ENCODE peak calls at places on chromosomes 4 and X, in six cellular contexts. Y is GM10248, P is kidney glomerular epithelial cell, O is T follicular helper cell, H is breast epithelium, Z is neural crest cell. U is an unnamed sample.
A peak's percentile ranks its signal among the peaks of the same experiment; 100 is the strongest.

GRCh38 chr4:123350191-123350544 is 46.4 kb upstream of the SPRY1 start:
- DNase-seq in Y (no peak), H (no peak), O (no peak), Z (no peak), P (peak; percentile 13), U (no peak)

GRCh38 chr4:3760346-3760745 is 5.8 kb upstream of the ADRA2C start:
- DNase-seq in Z (no peak), Y (no peak), O (no peak), H (no peak), P (no peak), U (no peak)

GRCh38 chr4:37891221-37892159 is 606 bp downstream of the TBC1D1 start:
- DNase-seq in Y (peak; percentile 75), Z (no peak), H (no peak), O (peak; percentile 17), P (no peak), U (peak; percentile 28)

GRCh38 chr4:81635128-81635527 is 163.4 kb upstream of the RASGEF1B start:
- DNase-seq in H (no peak), P (no peak), O (no peak), Y (no peak), Z (no peak), U (no peak)

GRCh38 chrX:42107495-42108139 is 184.3 kb upstream of the CASK start:
- DNase-seq in P (no peak), Z (no peak), Y (no peak), H (no peak), O (no peak), U (no peak)

GRCh38 chr4:40462326-40462725 is 127.2 kb downstream of the CHRNA9 start:
- DNase-seq in O (no peak), Z (no peak), P (no peak), Y (peak; percentile 70), H (peak; percentile 35), U (no peak)

GRCh38 chr4:121726642-121727268 is 30.0 kb upstream of the ANXA5 start:
- DNase-seq in O (no peak), H (no peak), Z (no peak), P (peak; percentile 56), Y (peak; percentile 64), U (no peak)

GRCh38 chrX:13151806-13152510 is 107.5 kb upstream of the FAM9C start:
- DNase-seq in Z (no peak), P (no peak), Y (no peak), H (no peak), O (peak; percentile 37), U (peak; percentile 33)

GRCh38 chr4:10620935-10621488 is 63.6 kb downstream of the CLNK start:
- DNase-seq in H (no peak), Z (no peak), O (no peak), Y (no peak), P (no peak), U (no peak)

GRCh38 chr4:68176904-68177303 is 47.2 kb upstream of the TMPRSS11F start:
- DNase-seq in P (no peak), H (no peak), O (no peak), Y (no peak), Z (no peak), U (no peak)

GRCh38 chr4:109046549-109047171 is 255.8 kb downstream of the COL25A1 start:
- DNase-seq in Z (no peak), Y (no peak), O (no peak), P (no peak), H (no peak), U (no peak)

GRCh38 chrX:21373637-21374162 is 518 bp upstream of the CNKSR2 start:
- DNase-seq in P (no peak), H (no peak), Y (no peak), O (no peak), Z (no peak), U (peak; percentile 6)

GRCh38 chrX:135536883-135537282 is 16.4 kb downstream of the INTS6L start:
- DNase-seq in Z (no peak), O (no peak), H (no peak), Y (no peak), P (no peak), U (no peak)

GRCh38 chr4:8320386-8320750 is 50.8 kb downstream of the HTRA3 start:
- DNase-seq in Z (no peak), Y (no peak), P (no peak), O (no peak), H (no peak), U (no peak)

GRCh38 chrX:31500920-31501319 is 429.1 kb upstream of the FTHL17 start:
- DNase-seq in Z (no peak), H (no peak), P (no peak), Y (no peak), O (no peak), U (no peak)

GRCh38 chr4:1683371-1683902 is 676 bp downstream of the FAM53A start:
- DNase-seq in O (no peak), Z (no peak), P (peak; percentile 79), H (peak; percentile 30), Y (no peak), U (peak; percentile 25)

GRCh38 chrX:70554523-70554922 is 109.9 kb downstream of the DLG3 start:
- DNase-seq in O (no peak), Z (no peak), Y (no peak), P (no peak), H (no peak), U (no peak)

GRCh38 chr4:108730579-108730978 is 32.3 kb downstream of the ETNPPL start:
- DNase-seq in H (no peak), P (no peak), Y (no peak), Z (no peak), O (no peak), U (no peak)

GRCh38 chrX:46686003-46686645 is 72.8 kb downstream of the SLC9A7 start:
- DNase-seq in Y (peak; percentile 20), Z (peak; percentile 22), H (no peak), O (peak; percentile 15), P (peak; percentile 13), U (peak; percentile 21)

GRCh38 chr4:47704693-47705325 is 133.1 kb downstream of the CORIN start:
- DNase-seq in P (peak; percentile 26), H (no peak), O (no peak), Y (peak; percentile 15), Z (peak; percentile 36), U (no peak)

GRCh38 chr4:160375746-160376452 is 1273.0 kb downstream of the RAPGEF2 start:
- DNase-seq in O (no peak), Z (no peak), H (no peak), Y (no peak), P (no peak), U (no peak)

GRCh38 chr4:130172156-130172555 is 1076.2 kb downstream of the C4orf33 start:
- DNase-seq in O (no peak), H (no peak), Y (no peak), P (no peak), Z (no peak), U (no peak)

GRCh38 chr4:112895785-112896184 is 153.7 kb upstream of the ANK2 start:
- DNase-seq in H (no peak), P (peak; percentile 52), Z (peak; percentile 16), O (no peak), Y (no peak), U (no peak)

GRCh38 chr4:6643141-6643847 is 2.8 kb downstream of the MRFAP1 start:
- DNase-seq in P (no peak), O (no peak), Y (no peak), Z (no peak), H (no peak), U (no peak)

GRCh38 chr4:186192068-186192751 is 843 bp downstream of the CYP4V2 start:
- DNase-seq in H (peak; percentile 25), P (peak; percentile 31), Y (no peak), Z (no peak), O (no peak), U (peak; percentile 9)

GRCh38 chr4:98744372-98745150 is 86.2 kb upstream of the TSPAN5 start:
- DNase-seq in O (no peak), Y (no peak), H (no peak), Z (no peak), P (no peak), U (no peak)

GRCh38 chr4:5888222-5888701 is 4.6 kb downstream of the CRMP1 start:
- DNase-seq in Z (peak; percentile 60), O (no peak), P (no peak), Y (no peak), H (no peak), U (no peak)

GRCh38 chr4:1792832-1793495 is at the start of gene FGFR3:
- DNase-seq in Y (peak; percentile 88), H (no peak), O (peak; percentile 8), Z (no peak), P (no peak), U (no peak)

GRCh38 chr4:122334828-122335227 is 44.0 kb upstream of the ADAD1 start:
- DNase-seq in Z (no peak), H (no peak), Y (no peak), P (no peak), O (no peak), U (no peak)

GRCh38 chrX:133246921-133247320 is 28.8 kb upstream of the TFDP3 start:
- DNase-seq in Z (no peak), P (no peak), O (no peak), H (no peak), Y (no peak), U (no peak)

GRCh38 chrX:29890646-29891200 is 324.6 kb upstream of the MAGEB2 start:
- DNase-seq in H (no peak), Y (no peak), Z (no peak), P (no peak), O (no peak), U (no peak)

GRCh38 chr4:99763635-99764101 is 53.0 kb upstream of the DAPP1 start:
- DNase-seq in O (no peak), H (no peak), Y (no peak), P (peak; percentile 79), Z (no peak), U (no peak)

GRCh38 chrX:118255921-118256320 is 90.0 kb upstream of the WDR44 start:
- DNase-seq in P (no peak), Y (no peak), H (no peak), O (no peak), Z (no peak), U (no peak)

GRCh38 chr4:113677333-113677732 is 84.2 kb downstream of the CAMK2D start:
- DNase-seq in H (no peak), O (no peak), Z (no peak), Y (no peak), P (no peak), U (no peak)

GRCh38 chr4:151797131-151797530 is 36.3 kb upstream of the GATB start:
- DNase-seq in P (no peak), O (no peak), Z (no peak), Y (no peak), H (no peak), U (no peak)

GRCh38 chrX:111568817-111569216 is 57.4 kb downstream of the SERTM2 start:
- DNase-seq in Y (no peak), Z (no peak), O (no peak), P (no peak), H (no peak), U (no peak)

GRCh38 chrX:41381685-41382084 is 47.7 kb downstream of the DDX3X start:
- DNase-seq in H (peak; percentile 18), P (peak; percentile 3), O (no peak), Z (peak; percentile 4), Y (no peak), U (no peak)

GRCh38 chrX:108090474-108091265 is 672 bp downstream of the PSMD10 start:
- DNase-seq in Z (no peak), O (no peak), H (no peak), P (no peak), Y (no peak), U (no peak)

GRCh38 chrX:132467029-132467428 is 21.8 kb downstream of the MBNL3 start:
- DNase-seq in P (no peak), Z (no peak), Y (no peak), H (no peak), O (no peak), U (no peak)